ENCODE peak calls at places on chromosomes 4 and X, in eight cellular contexts. U is esophagus squamous epithelium, T is ovary, W is heart left ventricle, M is esophagus muscularis mucosa, R is body of pancreas, C is H54, X is uterus. Q is an unnamed sample.

GRCh38 chr4:56215901-56216300 is 171.4 kb downstream of the AASDH start:
- DNase-seq in U (no peak), T (no peak), W (no peak), M (no peak), R (peak), C (peak), X (peak), Q (peak)

GRCh38 chrX:39616098-39616729 is 481.5 kb downstream of the BCOR start:
- DNase-seq in U (no peak), T (no peak), W (no peak), M (no peak), R (no peak), C (no peak), X (no peak), Q (no peak)

GRCh38 chr4:87978656-87979055 is 3.1 kb downstream of the SPP1 start:
- DNase-seq in U (no peak), T (no peak), W (no peak), M (no peak), R (no peak), C (no peak), X (no peak), Q (no peak)

GRCh38 chr4:109302366-109303140 is at the start of gene COL25A1:
- DNase-seq in U (no peak), T (peak), W (peak), M (no peak), R (peak), C (no peak), X (peak), Q (peak)

GRCh38 chrX:102832661-102833060 is 104.4 kb upstream of the RAB40AL start:
- DNase-seq in U (no peak), T (no peak), W (no peak), M (no peak), R (peak), C (peak), X (no peak), Q (peak)

GRCh38 chr4:145012841-145013240 is 85.2 kb downstream of the ANAPC10 start:
- DNase-seq in U (no peak), T (no peak), W (no peak), M (no peak), R (no peak), C (no peak), X (no peak), Q (no peak)

GRCh38 chr4:189124149-189124758 is 816.4 kb upstream of the FRG1 start:
- DNase-seq in U (no peak), T (peak), W (no peak), M (no peak), R (peak), C (no peak), X (no peak), Q (no peak)

GRCh38 chr4:111854494-111855087 is 290.7 kb upstream of the FAM241A start:
- DNase-seq in U (no peak), T (no peak), W (no peak), M (no peak), R (peak), C (no peak), X (peak), Q (peak)

GRCh38 chrX:19708683-19709082 is 178.7 kb downstream of the SH3KBP1 start:
- DNase-seq in U (no peak), T (no peak), W (no peak), M (no peak), R (no peak), C (no peak), X (no peak), Q (no peak)

GRCh38 chr4:86441175-86441960 is 81.5 kb upstream of the MAPK10 start:
- DNase-seq in U (no peak), T (no peak), W (no peak), M (no peak), R (no peak), C (peak), X (no peak), Q (no peak)

GRCh38 chr4:165839615-165840333 is 33.3 kb upstream of the TLL1 start:
- DNase-seq in U (no peak), T (no peak), W (no peak), M (no peak), R (no peak), C (no peak), X (no peak), Q (no peak)

GRCh38 chr4:188439641-188440311 is 300.5 kb downstream of the TRIML1 start:
- DNase-seq in U (no peak), T (no peak), W (peak), M (peak), R (peak), C (peak), X (no peak), Q (no peak)

GRCh38 chrX:47483310-47484268 is 567 bp upstream of the ZNF41 start:
- DNase-seq in U (no peak), T (peak), W (peak), M (no peak), R (peak), C (no peak), X (peak), Q (peak)

GRCh38 chr4:7194251-7195137 is 2.2 kb downstream of the SORCS2 start:
- DNase-seq in U (no peak), T (peak), W (no peak), M (no peak), R (peak), C (no peak), X (no peak), Q (no peak)

GRCh38 chr4:150588341-150588740 is 6.4 kb downstream of the MAB21L2 start:
- DNase-seq in U (no peak), T (no peak), W (no peak), M (no peak), R (no peak), C (no peak), X (no peak), Q (no peak)

GRCh38 chrX:68084765-68085164 is 348.5 kb downstream of the OPHN1 start:
- DNase-seq in U (no peak), T (peak), W (no peak), M (no peak), R (no peak), C (no peak), X (peak), Q (no peak)

GRCh38 chr4:13537011-13537831 is 7.1 kb downstream of the NKX3-2 start:
- DNase-seq in U (no peak), T (no peak), W (no peak), M (peak), R (no peak), C (no peak), X (no peak), Q (no peak)

GRCh38 chr4:117085185-117085701 is at the start of gene TRAM1L1:
- DNase-seq in U (no peak), T (peak), W (peak), M (no peak), R (peak), C (no peak), X (peak), Q (peak)

GRCh38 chr4:123922847-123923246 is 526.3 kb downstream of the SPRY1 start:
- DNase-seq in U (no peak), T (no peak), W (no peak), M (no peak), R (no peak), C (no peak), X (no peak), Q (no peak)

GRCh38 chr4:90951037-90951436 is 823.8 kb downstream of the CCSER1 start:
- DNase-seq in U (no peak), T (no peak), W (no peak), M (no peak), R (peak), C (no peak), X (no peak), Q (no peak)

GRCh38 chrX:111244238-111244750 is 26.0 kb downstream of the CAPN6 start:
- DNase-seq in U (no peak), T (no peak), W (no peak), M (no peak), R (no peak), C (no peak), X (no peak), Q (peak)

GRCh38 chrX:24027086-24027485 is at the start of gene KLHL15:
- DNase-seq in U (no peak), T (no peak), W (no peak), M (no peak), R (no peak), C (no peak), X (no peak), Q (no peak)

GRCh38 chr4:3305610-3306371 is 13.0 kb downstream of the RGS12 start:
- DNase-seq in U (no peak), T (no peak), W (no peak), M (no peak), R (no peak), C (no peak), X (peak), Q (no peak)

GRCh38 chr4:173519130-173520101 is 10.6 kb downstream of the HAND2 start:
- DNase-seq in U (no peak), T (peak), W (peak), M (no peak), R (no peak), C (no peak), X (peak), Q (no peak)

GRCh38 chr4:138097912-138098600 is 144.1 kb downstream of the SLC7A11 start:
- DNase-seq in U (no peak), T (no peak), W (no peak), M (no peak), R (peak), C (no peak), X (no peak), Q (no peak)

GRCh38 chr4:159446266-159446976 is 343.5 kb downstream of the RAPGEF2 start:
- DNase-seq in U (no peak), T (no peak), W (peak), M (no peak), R (peak), C (no peak), X (peak), Q (peak)

GRCh38 chr4:161604516-161605300 is 559.1 kb downstream of the FSTL5 start:
- DNase-seq in U (no peak), T (no peak), W (no peak), M (no peak), R (no peak), C (no peak), X (no peak), Q (no peak)

GRCh38 chrX:721354-721753 is 90.8 kb downstream of the SHOX start:
- DNase-seq in U (no peak), T (no peak), W (no peak), M (no peak), R (no peak), C (no peak), X (no peak), Q (no peak)

GRCh38 chrX:720858-721257 is 90.3 kb downstream of the SHOX start:
- DNase-seq in U (no peak), T (no peak), W (no peak), M (no peak), R (no peak), C (no peak), X (no peak), Q (no peak)

GRCh38 chrX:716136-716535 is 85.5 kb downstream of the SHOX start:
- DNase-seq in U (no peak), T (no peak), W (no peak), M (no peak), R (no peak), C (no peak), X (no peak), Q (no peak)
- TF ChIP-seq POLR2A in U (no peak), T (no peak), W (no peak), M (no peak), R (no peak), C (no peak), X (no peak), Q (no peak)

GRCh38 chrX:53429755-53430154 is 4.4 kb downstream of the HSD17B10 start:
- DNase-seq in U (no peak), T (no peak), W (no peak), M (no peak), R (no peak), C (no peak), X (no peak), Q (no peak)

GRCh38 chrX:53437211-53437610 is 3.0 kb upstream of the HSD17B10 start:
- DNase-seq in U (no peak), T (no peak), W (no peak), M (no peak), R (no peak), C (no peak), X (no peak), Q (no peak)

GRCh38 chrX:53435997-53436396 is 1.8 kb upstream of the HSD17B10 start:
- DNase-seq in U (no peak), T (peak), W (peak), M (no peak), R (peak), C (peak), X (peak), Q (peak)

GRCh38 chrX:53430231-53430630 is 3.9 kb downstream of the HSD17B10 start:
- DNase-seq in U (no peak), T (no peak), W (no peak), M (no peak), R (no peak), C (no peak), X (no peak), Q (no peak)

DNA sequence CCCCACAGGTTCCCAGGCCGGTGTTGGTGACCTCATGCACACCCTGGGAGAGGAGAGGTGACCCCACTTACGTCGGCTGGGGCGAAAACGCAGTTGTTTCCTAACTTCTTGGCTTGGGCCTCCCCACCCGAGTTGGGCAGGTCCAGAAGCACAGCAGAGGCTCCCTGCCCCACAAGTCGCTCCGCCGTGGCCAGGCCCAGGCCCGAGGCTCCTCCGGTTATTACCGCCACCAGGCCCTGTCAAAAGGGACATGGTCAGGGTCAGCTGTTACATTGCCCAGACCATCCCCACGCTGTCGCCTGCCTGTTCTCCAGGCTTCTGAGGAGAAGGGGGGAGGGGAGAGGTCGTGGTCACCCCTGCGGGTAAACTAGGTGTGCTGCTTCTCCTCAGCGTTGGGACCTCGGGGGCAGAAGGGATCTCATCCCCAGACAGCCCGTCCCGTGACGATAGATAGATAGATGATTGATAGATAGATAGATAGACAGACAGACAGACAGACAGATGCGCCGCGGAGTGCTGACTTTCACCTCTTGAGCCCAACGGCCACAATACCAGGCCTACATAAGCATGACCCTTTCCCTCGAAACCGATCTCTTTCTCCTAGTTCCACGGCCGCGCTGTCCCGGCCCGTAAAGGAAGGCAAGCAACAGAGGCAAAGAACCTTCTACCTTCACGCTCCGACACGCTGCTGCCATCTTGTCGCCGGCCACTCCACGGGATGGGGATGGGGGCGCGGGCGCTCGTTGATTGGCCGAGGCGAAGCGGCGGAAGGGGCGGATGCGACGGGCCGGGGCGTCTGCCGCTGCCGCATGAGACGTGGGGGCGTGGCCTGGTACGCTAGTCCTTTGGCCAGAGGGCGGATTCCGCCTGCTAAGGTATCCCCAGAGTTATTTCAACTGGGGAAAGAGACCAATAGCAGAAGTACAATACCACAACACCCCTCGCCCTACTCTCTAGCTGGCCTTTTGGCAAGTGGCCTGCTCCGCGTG is at the start of gene HSD17B10:
- DNase-seq in U (peak), T (peak), W (peak), M (peak), R (peak), C (peak), X (peak), Q (peak)
- TF ChIP-seq POLR2A in U (no peak), T (peak), W (no peak), M (no peak), R (peak), C (peak), X (peak), Q (peak)

DNA sequence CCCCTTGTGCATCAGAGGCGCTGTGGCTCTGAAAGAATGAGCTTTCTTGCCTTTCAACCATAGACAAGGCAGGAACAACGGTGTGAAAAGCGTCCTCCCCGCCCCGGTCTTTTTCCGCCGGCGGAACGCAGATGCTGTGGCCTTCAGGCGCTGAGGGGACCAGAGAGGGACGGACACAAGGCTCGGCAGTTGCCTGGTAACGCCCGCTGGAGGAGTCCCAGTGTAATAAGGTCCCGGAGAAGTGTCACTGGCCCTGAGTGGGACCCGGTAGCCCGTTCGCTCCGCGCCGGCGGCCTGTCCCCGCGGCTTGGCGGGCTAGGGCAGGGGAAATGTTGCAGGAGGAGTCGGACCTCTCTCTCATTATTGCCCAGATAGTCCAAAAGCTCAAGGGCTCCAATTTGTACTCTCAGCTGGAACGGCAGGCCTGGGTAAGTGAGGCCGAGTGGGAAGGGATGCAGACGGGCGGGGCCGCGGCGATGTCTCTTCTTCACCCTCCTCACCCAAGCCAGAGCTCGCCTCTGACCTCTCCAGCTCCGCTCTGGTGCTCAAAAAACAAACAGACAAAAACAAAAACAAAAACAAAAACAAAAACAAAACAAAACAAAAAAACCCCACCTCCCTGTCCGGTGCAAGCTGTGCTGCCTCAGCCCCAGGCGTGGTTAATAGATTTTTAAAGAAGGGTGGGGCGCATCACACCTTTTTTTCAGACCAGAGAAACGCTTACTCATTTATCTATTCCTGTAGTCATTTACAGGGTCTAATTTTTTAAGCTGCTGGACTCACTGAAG is at the start of gene TBC1D19:
- DNase-seq in U (peak), T (peak), W (peak), M (peak), R (peak), C (peak), X (peak), Q (peak)
- TF ChIP-seq POLR2A in U (no peak), T (no peak), W (no peak), M (no peak), R (peak), C (peak), X (peak), Q (peak)

GRCh38 chr4:99459546-99460042 is 24.5 kb upstream of the ADH7 start:
- DNase-seq in U (no peak), T (no peak), W (no peak), M (no peak), R (no peak), C (no peak), X (no peak), Q (no peak)
- TF ChIP-seq POLR2A in U (no peak), T (no peak), W (no peak), M (no peak), R (no peak), C (no peak), X (no peak), Q (no peak)

GRCh38 chrX:11781734-11782370 is 23.8 kb downstream of the MSL3 start:
- DNase-seq in U (no peak), T (no peak), W (no peak), M (no peak), R (no peak), C (no peak), X (no peak), Q (peak)
- TF ChIP-seq POLR2A in U (no peak), T (no peak), W (no peak), M (no peak), R (no peak), C (no peak), X (no peak), Q (no peak)

DNA sequence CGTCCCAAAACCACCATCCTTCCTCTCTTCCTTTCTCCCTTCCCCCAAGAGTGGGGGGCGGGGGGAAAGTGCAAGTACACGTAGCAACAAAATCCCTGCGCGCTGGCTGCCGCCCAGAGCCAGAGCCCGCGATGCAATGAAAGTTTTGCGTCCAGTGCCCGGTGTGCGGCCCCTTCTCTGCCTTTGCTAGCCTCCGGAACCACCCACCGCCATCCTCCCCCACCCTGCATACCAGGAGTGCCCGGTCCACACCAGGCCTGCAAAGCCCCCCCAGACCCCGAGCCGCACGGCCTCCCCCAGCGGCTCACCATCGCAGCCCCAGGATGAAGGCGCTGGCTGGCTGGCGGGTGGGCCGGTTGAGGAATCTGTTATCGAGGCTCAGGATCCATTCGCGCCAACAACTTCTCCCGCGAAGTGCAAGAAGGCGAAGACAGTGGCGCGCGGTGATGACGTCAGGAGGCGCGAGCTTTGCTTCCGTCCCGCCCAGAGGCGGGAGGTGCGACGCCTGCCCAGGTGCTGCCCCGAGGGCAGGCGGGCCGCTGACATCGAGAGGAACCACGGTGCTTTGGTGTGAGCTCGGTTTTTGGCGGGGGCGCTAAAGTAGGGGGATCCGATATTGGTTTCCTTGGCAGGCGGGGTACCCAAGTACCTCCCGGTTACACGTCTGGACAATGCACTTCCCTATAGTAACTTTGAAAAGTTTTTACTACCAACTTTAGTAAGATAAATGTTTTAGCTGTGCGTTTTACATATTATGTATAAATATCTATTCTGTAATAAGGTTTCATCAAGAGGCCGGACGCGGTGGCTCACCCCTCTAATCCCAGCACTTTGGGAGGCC is at the start of gene RFC1:
- DNase-seq in U (peak), T (peak), W (peak), M (peak), R (peak), C (peak), X (peak), Q (peak)
- TF ChIP-seq POLR2A in U (no peak), T (peak), W (no peak), M (no peak), R (peak), C (peak), X (peak), Q (peak)

DNA sequence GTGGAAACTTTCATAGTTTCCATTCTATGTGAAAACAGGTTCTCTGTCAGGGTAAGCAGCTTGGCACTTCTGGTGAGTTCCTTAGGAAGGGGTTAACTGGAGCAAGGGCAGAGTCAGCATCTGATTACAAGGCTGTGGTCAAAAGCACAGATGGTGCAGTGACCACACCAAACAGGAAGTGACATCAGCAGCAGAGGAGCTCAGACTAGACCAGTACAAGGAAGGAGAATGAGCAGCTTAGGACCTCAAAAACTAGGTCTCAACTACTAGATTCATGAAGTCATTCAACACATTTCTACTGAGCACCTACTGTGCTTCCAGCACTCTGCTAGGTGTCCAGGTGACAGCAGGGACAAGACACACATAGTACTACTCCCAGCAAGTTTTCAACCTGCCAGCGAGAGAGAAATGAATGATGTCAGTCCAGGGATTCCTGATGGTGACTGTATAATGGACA is 130.2 kb downstream of the AMELX start:
- DNase-seq in U (no peak), T (no peak), W (no peak), M (no peak), R (peak), C (peak), X (no peak), Q (peak)
- TF ChIP-seq POLR2A in U (no peak), T (no peak), W (no peak), M (no peak), R (no peak), C (no peak), X (no peak), Q (peak)

Q was measured in erythroblast.